ENCODE peak calls at places on chromosomes 16 and 17, in eight cellular contexts. One of them, this sample, is unnamed.

GRCh38 chr16:847151-847550 is 46.6 kb upstream of the GNG13 start:
- DNase-seq in spleen: no peak
- DNase-seq in stomach: no peak
- DNase-seq in prostate gland: no peak
- DNase-seq in esophagus muscularis mucosa: no peak
- DNase-seq in transverse colon: no peak
- DNase-seq in HCT116: no peak
- DNase-seq in sigmoid colon: peak; percentile 34
- DNase-seq in this sample: no peak

GRCh38 chr17:16282522-16282921 is 65.5 kb downstream of the PIGL start:
- DNase-seq in spleen: no peak
- DNase-seq in stomach: no peak
- DNase-seq in prostate gland: no peak
- DNase-seq in esophagus muscularis mucosa: no peak
- DNase-seq in transverse colon: no peak
- DNase-seq in HCT116: peak; percentile 66
- DNase-seq in sigmoid colon: no peak
- DNase-seq in this sample: no peak

GRCh38 chr17:8123695-8124349 is at the start of gene HES7:
- DNase-seq in spleen: no peak
- DNase-seq in stomach: no peak
- DNase-seq in prostate gland: no peak
- DNase-seq in esophagus muscularis mucosa: no peak
- DNase-seq in transverse colon: no peak
- DNase-seq in HCT116: no peak
- DNase-seq in sigmoid colon: peak; percentile 79
- DNase-seq in this sample: peak; percentile 80

GRCh38 chr17:63450551-63450950 is 4.4 kb upstream of the CYB561 start:
- DNase-seq in spleen: no peak
- DNase-seq in stomach: no peak
- DNase-seq in prostate gland: no peak
- DNase-seq in esophagus muscularis mucosa: no peak
- DNase-seq in transverse colon: no peak
- DNase-seq in HCT116: no peak
- DNase-seq in sigmoid colon: no peak
- DNase-seq in this sample: no peak

GRCh38 chr17:173064-173911 is 8.2 kb downstream of the DOC2B start:
- DNase-seq in spleen: no peak
- DNase-seq in stomach: no peak
- DNase-seq in prostate gland: no peak
- DNase-seq in esophagus muscularis mucosa: no peak
- DNase-seq in transverse colon: no peak
- DNase-seq in HCT116: no peak
- DNase-seq in sigmoid colon: no peak
- DNase-seq in this sample: no peak

GRCh38 chr17:83186751-83187421 is 107.5 kb downstream of the METRNL start:
- DNase-seq in spleen: no peak
- DNase-seq in stomach: no peak
- DNase-seq in prostate gland: no peak
- DNase-seq in esophagus muscularis mucosa: no peak
- DNase-seq in transverse colon: no peak
- DNase-seq in HCT116: no peak
- DNase-seq in sigmoid colon: no peak
- DNase-seq in this sample: no peak

GRCh38 chr17:29179232-29180036 is 764 bp downstream of the MYO18A start:
- DNase-seq in spleen: no peak
- DNase-seq in stomach: peak; percentile 90
- DNase-seq in prostate gland: peak; percentile 57
- DNase-seq in esophagus muscularis mucosa: no peak
- DNase-seq in transverse colon: peak; percentile 88
- DNase-seq in HCT116: no peak
- DNase-seq in sigmoid colon: no peak
- DNase-seq in this sample: peak; percentile 81

GRCh38 chr16:86088287-86088686 is 189.3 kb downstream of the IRF8 start:
- DNase-seq in spleen: no peak
- DNase-seq in stomach: no peak
- DNase-seq in prostate gland: no peak
- DNase-seq in esophagus muscularis mucosa: no peak
- DNase-seq in transverse colon: no peak
- DNase-seq in HCT116: no peak
- DNase-seq in sigmoid colon: peak; percentile 10
- DNase-seq in this sample: peak; percentile 13

GRCh38 chr17:28612936-28613872 is 781 bp downstream of the RSKR start:
- DNase-seq in spleen: peak; percentile 43
- DNase-seq in stomach: peak; percentile 33
- DNase-seq in prostate gland: no peak
- DNase-seq in esophagus muscularis mucosa: no peak
- DNase-seq in transverse colon: peak; percentile 21
- DNase-seq in HCT116: no peak
- DNase-seq in sigmoid colon: no peak
- DNase-seq in this sample: no peak

GRCh38 chr17:64343071-64343774 is 47.4 kb downstream of the PECAM1 start:
- DNase-seq in spleen: no peak
- DNase-seq in stomach: no peak
- DNase-seq in prostate gland: no peak
- DNase-seq in esophagus muscularis mucosa: no peak
- DNase-seq in transverse colon: no peak
- DNase-seq in HCT116: no peak
- DNase-seq in sigmoid colon: no peak
- DNase-seq in this sample: no peak

GRCh38 chr17:80782536-80783427 is 208.9 kb upstream of the CHMP6 start:
- DNase-seq in spleen: no peak
- DNase-seq in stomach: no peak
- DNase-seq in prostate gland: no peak
- DNase-seq in esophagus muscularis mucosa: no peak
- DNase-seq in transverse colon: no peak
- DNase-seq in HCT116: no peak
- DNase-seq in sigmoid colon: peak; percentile 90
- DNase-seq in this sample: no peak

GRCh38 chr17:79033741-79034501 is 10.0 kb downstream of the C1QTNF1 start:
- DNase-seq in spleen: peak; percentile 55
- DNase-seq in stomach: peak; percentile 60
- DNase-seq in prostate gland: peak; percentile 41
- DNase-seq in esophagus muscularis mucosa: no peak
- DNase-seq in transverse colon: no peak
- DNase-seq in HCT116: no peak
- DNase-seq in sigmoid colon: peak; percentile 73
- DNase-seq in this sample: no peak

GRCh38 chr16:84692451-84692850 is 7.3 kb upstream of the USP10 start:
- DNase-seq in spleen: no peak
- DNase-seq in stomach: no peak
- DNase-seq in prostate gland: no peak
- DNase-seq in esophagus muscularis mucosa: no peak
- DNase-seq in transverse colon: no peak
- DNase-seq in HCT116: no peak
- DNase-seq in sigmoid colon: no peak
- DNase-seq in this sample: no peak

GRCh38 chr16:89009343-89010209 is 32.6 kb upstream of the CBFA2T3 start:
- DNase-seq in spleen: peak; percentile 56
- DNase-seq in stomach: no peak
- DNase-seq in prostate gland: no peak
- DNase-seq in esophagus muscularis mucosa: no peak
- DNase-seq in transverse colon: no peak
- DNase-seq in HCT116: no peak
- DNase-seq in sigmoid colon: peak; percentile 58
- DNase-seq in this sample: peak; percentile 59

GRCh38 chr16:23504453-23505179 is 5.7 kb downstream of the GGA2 start:
- DNase-seq in spleen: peak; percentile 86
- DNase-seq in stomach: peak; percentile 46
- DNase-seq in prostate gland: no peak
- DNase-seq in esophagus muscularis mucosa: peak; percentile 92
- DNase-seq in transverse colon: peak; percentile 42
- DNase-seq in HCT116: peak; percentile 66
- DNase-seq in sigmoid colon: peak; percentile 76
- DNase-seq in this sample: peak; percentile 85

GRCh38 chr16:76287466-76287865 is 10.3 kb downstream of the CNTNAP4 start:
- DNase-seq in spleen: no peak
- DNase-seq in stomach: no peak
- DNase-seq in prostate gland: no peak
- DNase-seq in esophagus muscularis mucosa: no peak
- DNase-seq in transverse colon: no peak
- DNase-seq in HCT116: no peak
- DNase-seq in sigmoid colon: no peak
- DNase-seq in this sample: no peak

GRCh38 chr16:1772362-1772907 is at the start of gene EME2:
- DNase-seq in spleen: no peak
- DNase-seq in stomach: no peak
- DNase-seq in prostate gland: no peak
- DNase-seq in esophagus muscularis mucosa: no peak
- DNase-seq in transverse colon: peak; percentile 58
- DNase-seq in HCT116: no peak
- DNase-seq in sigmoid colon: no peak
- DNase-seq in this sample: no peak

DNA sequence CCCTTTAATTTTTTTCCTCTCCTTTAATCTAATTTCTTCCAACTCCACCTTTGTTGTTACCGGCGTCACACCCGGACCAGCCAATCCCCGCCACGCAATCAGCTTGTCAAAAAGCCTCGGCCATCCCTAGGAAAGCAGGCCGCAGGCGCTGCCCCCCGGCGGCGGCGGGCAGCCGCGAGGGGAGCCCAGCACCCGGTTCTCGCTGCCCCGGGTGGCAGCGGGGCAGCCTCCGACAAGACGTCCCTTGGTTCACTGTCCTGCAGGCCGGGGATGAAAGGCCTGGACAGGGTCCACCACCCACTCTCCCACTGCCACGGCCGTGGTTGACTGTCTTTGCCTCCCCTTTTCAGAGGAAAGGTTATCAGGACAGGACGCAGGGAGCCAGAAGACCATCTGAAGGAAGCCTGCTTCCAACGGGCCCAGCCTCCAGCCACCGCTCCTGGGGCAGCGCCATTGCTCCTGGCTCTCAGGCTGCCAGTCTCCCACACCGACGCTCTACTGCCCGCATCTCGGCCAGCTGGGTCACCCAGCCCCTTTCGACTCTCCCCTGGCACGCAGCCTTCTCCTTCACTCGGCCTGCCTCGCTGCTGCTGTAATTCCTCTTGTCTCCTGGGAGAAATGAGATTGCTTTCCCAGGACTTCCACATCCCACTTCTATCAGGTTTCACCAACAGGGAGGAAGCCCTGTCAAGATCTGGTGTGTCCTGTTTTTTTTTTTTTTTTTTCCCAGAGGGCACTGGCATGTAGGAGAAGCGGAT is 2.8 kb upstream of the UBTF start:
- DNase-seq in spleen: peak; percentile 92
- DNase-seq in stomach: peak; percentile 76
- DNase-seq in prostate gland: peak; percentile 74
- DNase-seq in esophagus muscularis mucosa: peak; percentile 96
- DNase-seq in transverse colon: peak; percentile 83
- DNase-seq in HCT116: peak; percentile 70
- DNase-seq in sigmoid colon: peak; percentile 95
- DNase-seq in this sample: peak; percentile 88
- TF ChIP-seq POLR2AphosphoS5 in spleen: peak; percentile 87
- TF ChIP-seq POLR2AphosphoS5 in stomach: peak; percentile 62
- TF ChIP-seq POLR2AphosphoS5 in prostate gland: peak; percentile 70
- TF ChIP-seq POLR2AphosphoS5 in esophagus muscularis mucosa: peak; percentile 70
- TF ChIP-seq POLR2AphosphoS5 in transverse colon: peak; percentile 53
- TF ChIP-seq POLR2AphosphoS5 in HCT116: peak; percentile 49
- TF ChIP-seq POLR2AphosphoS5 in sigmoid colon: no peak
- TF ChIP-seq POLR2AphosphoS5 in this sample: peak; percentile 25

DNA sequence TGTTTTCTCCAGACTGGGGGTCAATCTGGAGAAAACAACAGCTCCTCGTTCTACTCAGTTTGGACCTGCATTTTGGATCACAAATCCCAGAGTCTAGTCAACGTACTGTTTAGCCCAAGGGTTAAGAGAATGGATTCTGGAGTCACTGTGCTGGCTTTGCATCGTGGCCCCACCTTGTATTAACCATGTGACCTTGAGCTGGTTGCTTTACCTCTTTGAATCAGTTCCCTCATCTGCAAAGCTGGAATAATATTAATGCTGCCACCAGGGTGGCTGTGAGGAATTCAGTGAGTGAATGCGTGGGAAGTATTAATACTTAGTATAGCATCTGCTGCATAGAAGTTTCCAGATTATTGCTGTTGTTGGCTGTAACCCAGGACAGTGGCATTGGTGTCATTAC is 11.3 kb upstream of the DHRS7C start:
- DNase-seq in spleen: no peak
- DNase-seq in stomach: no peak
- DNase-seq in prostate gland: no peak
- DNase-seq in esophagus muscularis mucosa: no peak
- DNase-seq in transverse colon: no peak
- DNase-seq in HCT116: no peak
- DNase-seq in sigmoid colon: no peak
- DNase-seq in this sample: no peak
- H3K27ac ChIP-seq in spleen: no peak overlapping the region
- H3K27ac ChIP-seq in stomach: no peak overlapping the region
- H3K27ac ChIP-seq in prostate gland: no peak overlapping the region
- H3K27ac ChIP-seq in esophagus muscularis mucosa: no peak overlapping the region
- H3K27ac ChIP-seq in transverse colon: no peak overlapping the region
- H3K27ac ChIP-seq in HCT116: peak overlapping the region; percentile 16
- H3K27ac ChIP-seq in sigmoid colon: no peak overlapping the region
- H3K27ac ChIP-seq in this sample: no peak overlapping the region

GRCh38 chr16:66603537-66604375 is 748 bp upstream of the CMTM3 start:
- DNase-seq in spleen: peak; percentile 92
- DNase-seq in stomach: peak; percentile 37
- DNase-seq in prostate gland: peak; percentile 42
- DNase-seq in esophagus muscularis mucosa: no peak
- DNase-seq in transverse colon: peak; percentile 59
- DNase-seq in HCT116: no peak
- DNase-seq in sigmoid colon: peak; percentile 86
- DNase-seq in this sample: no peak
- TF ChIP-seq POLR2A in spleen: no peak
- TF ChIP-seq POLR2A in stomach: no peak
- TF ChIP-seq POLR2A in prostate gland: no peak
- TF ChIP-seq POLR2A in esophagus muscularis mucosa: no peak
- TF ChIP-seq POLR2A in transverse colon: peak; percentile 35
- TF ChIP-seq POLR2A in HCT116: peak; percentile 55
- TF ChIP-seq POLR2A in sigmoid colon: no peak
- TF ChIP-seq POLR2A in this sample: no peak

GRCh38 chr17:48997103-48997826 is at the start of gene IGF2BP1:
- DNase-seq in spleen: no peak
- DNase-seq in stomach: no peak
- DNase-seq in prostate gland: no peak
- DNase-seq in esophagus muscularis mucosa: peak; percentile 68
- DNase-seq in transverse colon: no peak
- DNase-seq in HCT116: no peak
- DNase-seq in sigmoid colon: no peak
- DNase-seq in this sample: no peak

GRCh38 chr17:48994548-48995331 is 2.4 kb upstream of the IGF2BP1 start:
- DNase-seq in spleen: no peak
- DNase-seq in stomach: no peak
- DNase-seq in prostate gland: no peak
- DNase-seq in esophagus muscularis mucosa: peak; percentile 0
- DNase-seq in transverse colon: no peak
- DNase-seq in HCT116: no peak
- DNase-seq in sigmoid colon: no peak
- DNase-seq in this sample: no peak

GRCh38 chr17:48995332-48995870 is 1.8 kb upstream of the IGF2BP1 start:
- DNase-seq in spleen: no peak
- DNase-seq in stomach: no peak
- DNase-seq in prostate gland: no peak
- DNase-seq in esophagus muscularis mucosa: peak; percentile 50
- DNase-seq in transverse colon: no peak
- DNase-seq in HCT116: no peak
- DNase-seq in sigmoid colon: no peak
- DNase-seq in this sample: peak; percentile 60

GRCh38 chr17:48996696-48997102 is 486 bp upstream of the IGF2BP1 start:
- DNase-seq in spleen: no peak
- DNase-seq in stomach: no peak
- DNase-seq in prostate gland: no peak
- DNase-seq in esophagus muscularis mucosa: no peak
- DNase-seq in transverse colon: no peak
- DNase-seq in HCT116: no peak
- DNase-seq in sigmoid colon: no peak
- DNase-seq in this sample: peak; percentile 69

GRCh38 chr17:48995871-48996695 is 1.1 kb upstream of the IGF2BP1 start:
- DNase-seq in spleen: no peak
- DNase-seq in stomach: no peak
- DNase-seq in prostate gland: no peak
- DNase-seq in esophagus muscularis mucosa: peak; percentile 84
- DNase-seq in transverse colon: no peak
- DNase-seq in HCT116: no peak
- DNase-seq in sigmoid colon: no peak
- DNase-seq in this sample: peak; percentile 65
- TF ChIP-seq POLR2AphosphoS5 in spleen: peak; percentile 56
- TF ChIP-seq POLR2AphosphoS5 in stomach: no peak
- TF ChIP-seq POLR2AphosphoS5 in prostate gland: no peak
- TF ChIP-seq POLR2AphosphoS5 in esophagus muscularis mucosa: peak; percentile 10
- TF ChIP-seq POLR2AphosphoS5 in transverse colon: peak; percentile 47
- TF ChIP-seq POLR2AphosphoS5 in HCT116: no peak
- TF ChIP-seq POLR2AphosphoS5 in sigmoid colon: peak; percentile 66
- TF ChIP-seq POLR2AphosphoS5 in this sample: no peak